ENCODE peak calls at places on chromosomes 5 and 9, in six cellular contexts. One of them, this sample, is unnamed.

GRCh38 chr9:92607773-92608172 is 62.2 kb downstream of the IPPK start:
- DNase-seq in RWPE1: no peak
- DNase-seq in GM13976: no peak
- DNase-seq in activated T-cell treated with anti-CD3 and anti-CD28 coated beads for 1 hour: no peak
- DNase-seq in frontal cortex: no peak
- DNase-seq in neural crest cell: no peak
- DNase-seq in this sample: no peak

GRCh38 chr9:125747053-125747764 is at the start of gene PBX3:
- DNase-seq in GM13976: peak
- DNase-seq in RWPE1: peak
- DNase-seq in frontal cortex: peak
- DNase-seq in activated T-cell treated with anti-CD3 and anti-CD28 coated beads for 1 hour: peak
- DNase-seq in neural crest cell: peak
- DNase-seq in this sample: peak

GRCh38 chr5:120329095-120329494 is 135.0 kb upstream of the PRR16 start:
- DNase-seq in GM13976: no peak
- DNase-seq in frontal cortex: no peak
- DNase-seq in neural crest cell: no peak
- DNase-seq in activated T-cell treated with anti-CD3 and anti-CD28 coated beads for 1 hour: no peak
- DNase-seq in RWPE1: no peak
- DNase-seq in this sample: no peak

GRCh38 chr5:178415353-178415752 is 174.8 kb downstream of the COL23A1 start:
- DNase-seq in GM13976: no peak
- DNase-seq in frontal cortex: no peak
- DNase-seq in RWPE1: no peak
- DNase-seq in activated T-cell treated with anti-CD3 and anti-CD28 coated beads for 1 hour: no peak
- DNase-seq in neural crest cell: no peak
- DNase-seq in this sample: no peak

GRCh38 chr5:172603425-172603824 is 37.6 kb upstream of the NEURL1B start:
- DNase-seq in neural crest cell: peak
- DNase-seq in activated T-cell treated with anti-CD3 and anti-CD28 coated beads for 1 hour: no peak
- DNase-seq in RWPE1: no peak
- DNase-seq in frontal cortex: no peak
- DNase-seq in GM13976: no peak
- DNase-seq in this sample: no peak

GRCh38 chr5:143311428-143311827 is 92.1 kb downstream of the NR3C1 start:
- DNase-seq in activated T-cell treated with anti-CD3 and anti-CD28 coated beads for 1 hour: no peak
- DNase-seq in RWPE1: peak
- DNase-seq in GM13976: no peak
- DNase-seq in neural crest cell: no peak
- DNase-seq in frontal cortex: no peak
- DNase-seq in this sample: no peak

GRCh38 chr5:138601444-138601843 is 26.2 kb upstream of the HSPA9 start:
- DNase-seq in RWPE1: no peak
- DNase-seq in GM13976: no peak
- DNase-seq in frontal cortex: no peak
- DNase-seq in activated T-cell treated with anti-CD3 and anti-CD28 coated beads for 1 hour: no peak
- DNase-seq in neural crest cell: no peak
- DNase-seq in this sample: peak

GRCh38 chr5:31161772-31162171 is 31.7 kb upstream of the CDH6 start:
- DNase-seq in GM13976: no peak
- DNase-seq in neural crest cell: peak
- DNase-seq in activated T-cell treated with anti-CD3 and anti-CD28 coated beads for 1 hour: no peak
- DNase-seq in frontal cortex: no peak
- DNase-seq in RWPE1: no peak
- DNase-seq in this sample: no peak

GRCh38 chr5:137858223-137858916 is 9.3 kb upstream of the MYOT start:
- DNase-seq in GM13976: peak
- DNase-seq in neural crest cell: no peak
- DNase-seq in frontal cortex: no peak
- DNase-seq in RWPE1: peak
- DNase-seq in activated T-cell treated with anti-CD3 and anti-CD28 coated beads for 1 hour: no peak
- DNase-seq in this sample: no peak

GRCh38 chr9:14910178-14910805 is at the start of gene FREM1:
- DNase-seq in neural crest cell: peak
- DNase-seq in frontal cortex: no peak
- DNase-seq in GM13976: no peak
- DNase-seq in activated T-cell treated with anti-CD3 and anti-CD28 coated beads for 1 hour: no peak
- DNase-seq in RWPE1: no peak
- DNase-seq in this sample: peak

GRCh38 chr9:5361326-5362005 is 21.8 kb upstream of the RLN1 start:
- DNase-seq in frontal cortex: no peak
- DNase-seq in neural crest cell: no peak
- DNase-seq in RWPE1: no peak
- DNase-seq in GM13976: no peak
- DNase-seq in activated T-cell treated with anti-CD3 and anti-CD28 coated beads for 1 hour: no peak
- DNase-seq in this sample: no peak

GRCh38 chr5:168159425-168159824 is 132.0 kb upstream of the WWC1 start:
- DNase-seq in RWPE1: no peak
- DNase-seq in activated T-cell treated with anti-CD3 and anti-CD28 coated beads for 1 hour: no peak
- DNase-seq in frontal cortex: no peak
- DNase-seq in neural crest cell: no peak
- DNase-seq in GM13976: peak
- DNase-seq in this sample: no peak

GRCh38 chr9:20508242-20508641 is 114.1 kb downstream of the MLLT3 start:
- DNase-seq in activated T-cell treated with anti-CD3 and anti-CD28 coated beads for 1 hour: no peak
- DNase-seq in frontal cortex: no peak
- DNase-seq in neural crest cell: no peak
- DNase-seq in RWPE1: no peak
- DNase-seq in GM13976: peak
- DNase-seq in this sample: no peak

GRCh38 chr5:148740466-148740865 is 85.9 kb upstream of the ADRB2 start:
- DNase-seq in neural crest cell: no peak
- DNase-seq in GM13976: no peak
- DNase-seq in RWPE1: no peak
- DNase-seq in activated T-cell treated with anti-CD3 and anti-CD28 coated beads for 1 hour: no peak
- DNase-seq in frontal cortex: no peak
- DNase-seq in this sample: no peak

GRCh38 chr9:98225015-98225442 is 30.4 kb downstream of the TBC1D2 start:
- DNase-seq in neural crest cell: no peak
- DNase-seq in RWPE1: no peak
- DNase-seq in activated T-cell treated with anti-CD3 and anti-CD28 coated beads for 1 hour: no peak
- DNase-seq in GM13976: no peak
- DNase-seq in frontal cortex: no peak
- DNase-seq in this sample: no peak

GRCh38 chr9:125430611-125431305 is 169.1 kb downstream of the GAPVD1 start:
- DNase-seq in RWPE1: no peak
- DNase-seq in neural crest cell: no peak
- DNase-seq in GM13976: no peak
- DNase-seq in activated T-cell treated with anti-CD3 and anti-CD28 coated beads for 1 hour: no peak
- DNase-seq in frontal cortex: no peak
- DNase-seq in this sample: no peak

GRCh38 chr9:77016526-77017504 is 2.6 kb upstream of the FOXB2 start:
- DNase-seq in activated T-cell treated with anti-CD3 and anti-CD28 coated beads for 1 hour: no peak
- DNase-seq in RWPE1: no peak
- DNase-seq in frontal cortex: peak
- DNase-seq in neural crest cell: peak
- DNase-seq in GM13976: peak
- DNase-seq in this sample: no peak

GRCh38 chr9:32584784-32585183 is 11.8 kb upstream of the NDUFB6 start:
- DNase-seq in frontal cortex: no peak
- DNase-seq in GM13976: no peak
- DNase-seq in neural crest cell: no peak
- DNase-seq in activated T-cell treated with anti-CD3 and anti-CD28 coated beads for 1 hour: no peak
- DNase-seq in RWPE1: no peak
- DNase-seq in this sample: no peak

GRCh38 chr5:33409435-33410146 is 31.2 kb upstream of the TARS1 start:
- DNase-seq in activated T-cell treated with anti-CD3 and anti-CD28 coated beads for 1 hour: no peak
- DNase-seq in GM13976: no peak
- DNase-seq in neural crest cell: no peak
- DNase-seq in RWPE1: no peak
- DNase-seq in frontal cortex: no peak
- DNase-seq in this sample: no peak

GRCh38 chr9:97632406-97632991 is 669 bp downstream of the TSTD2 start:
- DNase-seq in RWPE1: no peak
- DNase-seq in neural crest cell: peak
- DNase-seq in GM13976: no peak
- DNase-seq in frontal cortex: no peak
- DNase-seq in activated T-cell treated with anti-CD3 and anti-CD28 coated beads for 1 hour: no peak
- DNase-seq in this sample: peak

GRCh38 chr9:38682713-38683112 is 37.2 kb downstream of the FAM240B start:
- DNase-seq in frontal cortex: no peak
- DNase-seq in neural crest cell: no peak
- DNase-seq in GM13976: no peak
- DNase-seq in activated T-cell treated with anti-CD3 and anti-CD28 coated beads for 1 hour: no peak
- DNase-seq in RWPE1: peak
- DNase-seq in this sample: no peak

GRCh38 chr5:2158767-2159166 is 276.0 kb upstream of the IRX4 start:
- DNase-seq in frontal cortex: no peak
- DNase-seq in neural crest cell: no peak
- DNase-seq in activated T-cell treated with anti-CD3 and anti-CD28 coated beads for 1 hour: no peak
- DNase-seq in GM13976: no peak
- DNase-seq in RWPE1: no peak
- DNase-seq in this sample: no peak

GRCh38 chr5:122882836-122883235 is 37.4 kb downstream of the SNX24 start:
- DNase-seq in activated T-cell treated with anti-CD3 and anti-CD28 coated beads for 1 hour: no peak
- DNase-seq in RWPE1: peak
- DNase-seq in neural crest cell: no peak
- DNase-seq in frontal cortex: no peak
- DNase-seq in GM13976: no peak
- DNase-seq in this sample: no peak

GRCh38 chr9:95813923-95814322 is 61.6 kb upstream of the ERCC6L2 start:
- DNase-seq in neural crest cell: no peak
- DNase-seq in frontal cortex: no peak
- DNase-seq in RWPE1: no peak
- DNase-seq in GM13976: no peak
- DNase-seq in activated T-cell treated with anti-CD3 and anti-CD28 coated beads for 1 hour: no peak
- DNase-seq in this sample: no peak

This sample was measured in thyroid gland.